ENCODE peak calls at places on chromosomes 11 and 22, in seven cellular contexts. W, M, U, V, C, H and Y are unnamed samples. For H3K36me3, the result is how much of the 10 kb centered on the place peaks cover.

GRCh38 chr22:49023161-49023878 is 804.4 kb downstream of the BRD1 start:
- DNase-seq in W (no peak), M (no peak), U (no peak), V (peak), C (peak), H (no peak), Y (no peak)

GRCh38 chr11:44835979-44836378 is 109.2 kb downstream of the TSPAN18 start:
- DNase-seq in W (no peak), M (no peak), U (no peak), V (no peak), C (no peak), H (no peak), Y (no peak)

GRCh38 chr22:29190915-29191314 is 14.8 kb upstream of the EMID1 start:
- DNase-seq in W (no peak), M (peak), U (no peak), V (no peak), C (no peak), H (no peak), Y (no peak)

GRCh38 chr11:78097666-78098385 is 18.2 kb upstream of the NDUFC2 start:
- DNase-seq in W (no peak), M (no peak), U (no peak), V (no peak), C (no peak), H (no peak), Y (no peak)

GRCh38 chr11:9796276-9796675 is 132.4 kb downstream of the SWAP70 start:
- DNase-seq in W (no peak), M (no peak), U (no peak), V (no peak), C (no peak), H (no peak), Y (no peak)

GRCh38 chr11:131037873-131038272 is 121.6 kb upstream of the SNX19 start:
- DNase-seq in W (no peak), M (no peak), U (no peak), V (no peak), C (no peak), H (no peak), Y (no peak)

GRCh38 chr11:119298726-119299125 is 18.2 kb downstream of the MCAM start:
- DNase-seq in W (no peak), M (no peak), U (peak), V (no peak), C (peak), H (no peak), Y (no peak)

GRCh38 chr22:38282397-38282796 is 9.6 kb upstream of the TMEM184B start:
- DNase-seq in W (no peak), M (peak), U (peak), V (no peak), C (no peak), H (no peak), Y (peak)

GRCh38 chr11:86905252-86905651 is 49.9 kb downstream of the FZD4 start:
- DNase-seq in W (no peak), M (no peak), U (no peak), V (no peak), C (no peak), H (no peak), Y (no peak)

GRCh38 chr22:35477911-35478582 is 62.6 kb upstream of the RASD2 start:
- DNase-seq in W (no peak), M (peak), U (peak), V (peak), C (peak), H (peak), Y (peak)

GRCh38 chr11:132220464-132220863 is 850.0 kb downstream of the NTM start:
- DNase-seq in W (no peak), M (no peak), U (peak), V (no peak), C (no peak), H (no peak), Y (peak)

GRCh38 chr11:108871152-108871551 is 206.3 kb downstream of the DDX10 start:
- DNase-seq in W (no peak), M (peak), U (peak), V (peak), C (no peak), H (peak), Y (peak)

GRCh38 chr11:123194308-123195181 is 503 bp downstream of the CLMP start:
- DNase-seq in W (no peak), M (peak), U (no peak), V (no peak), C (peak), H (peak), Y (no peak)

GRCh38 chr11:119615003-119615878 is 113.8 kb downstream of the NECTIN1 start:
- DNase-seq in W (no peak), M (peak), U (peak), V (no peak), C (no peak), H (no peak), Y (peak)

GRCh38 chr22:38942702-38943101 is 14.7 kb upstream of the APOBEC3A start:
- DNase-seq in W (no peak), M (no peak), U (no peak), V (peak), C (no peak), H (no peak), Y (no peak)

GRCh38 chr22:37607010-37607911 is 1.4 kb upstream of the GGA1 start:
- DNase-seq in W (peak), M (peak), U (peak), V (peak), C (peak), H (peak), Y (peak)

GRCh38 chr11:20112291-20113146 is 47.8 kb downstream of the DBX1 start:
- DNase-seq in W (no peak), M (peak), U (peak), V (peak), C (peak), H (peak), Y (peak)

GRCh38 chr11:46072172-46072964 is 48.9 kb downstream of the PHF21A start:
- DNase-seq in W (no peak), M (no peak), U (no peak), V (no peak), C (no peak), H (no peak), Y (no peak)

GRCh38 chr11:126797801-126798200 is 202.8 kb downstream of the KIRREL3 start:
- DNase-seq in W (no peak), M (no peak), U (no peak), V (no peak), C (no peak), H (no peak), Y (no peak)

GRCh38 chr11:65981101-65981740 is 19.7 kb downstream of the SART1 start:
- DNase-seq in W (no peak), M (no peak), U (no peak), V (no peak), C (no peak), H (peak), Y (no peak)

GRCh38 chr11:16792426-16792825 is 54.0 kb downstream of the C11orf58 start:
- DNase-seq in W (no peak), M (no peak), U (peak), V (no peak), C (no peak), H (no peak), Y (no peak)

GRCh38 chr22:39520874-39521857 is 804 bp downstream of the ATF4 start:
- DNase-seq in W (peak), M (no peak), U (peak), V (peak), C (peak), H (peak), Y (peak)

GRCh38 chr11:126132319-126132718 is 69.7 kb upstream of the CDON start:
- DNase-seq in W (no peak), M (peak), U (peak), V (no peak), C (peak), H (no peak), Y (no peak)

GRCh38 chr11:43825217-43825816 is 55.3 kb upstream of the ALKBH3 start:
- DNase-seq in W (no peak), M (peak), U (no peak), V (no peak), C (no peak), H (peak), Y (peak)

GRCh38 chr11:86761978-86762377 is 38.4 kb upstream of the PRSS23 start:
- DNase-seq in W (no peak), M (peak), U (peak), V (no peak), C (no peak), H (no peak), Y (peak)

GRCh38 chr11:65316979-65317786 is 2.5 kb downstream of the CDC42EP2 start:
- DNase-seq in W (no peak), M (peak), U (peak), V (peak), C (peak), H (no peak), Y (no peak)

GRCh38 chr22:38799265-38800002 is 5.5 kb upstream of the DNAL4 start:
- DNase-seq in W (no peak), M (peak), U (peak), V (no peak), C (no peak), H (no peak), Y (no peak)

GRCh38 chr11:118618115-118618990 is 10.9 kb downstream of the PHLDB1 start:
- DNase-seq in W (no peak), M (peak), U (peak), V (peak), C (peak), H (no peak), Y (peak)

GRCh38 chr11:56706486-56706885 is 7.6 kb downstream of the OR9G1 start:
- DNase-seq in W (no peak), M (peak), U (no peak), V (no peak), C (no peak), H (no peak), Y (no peak)

DNA sequence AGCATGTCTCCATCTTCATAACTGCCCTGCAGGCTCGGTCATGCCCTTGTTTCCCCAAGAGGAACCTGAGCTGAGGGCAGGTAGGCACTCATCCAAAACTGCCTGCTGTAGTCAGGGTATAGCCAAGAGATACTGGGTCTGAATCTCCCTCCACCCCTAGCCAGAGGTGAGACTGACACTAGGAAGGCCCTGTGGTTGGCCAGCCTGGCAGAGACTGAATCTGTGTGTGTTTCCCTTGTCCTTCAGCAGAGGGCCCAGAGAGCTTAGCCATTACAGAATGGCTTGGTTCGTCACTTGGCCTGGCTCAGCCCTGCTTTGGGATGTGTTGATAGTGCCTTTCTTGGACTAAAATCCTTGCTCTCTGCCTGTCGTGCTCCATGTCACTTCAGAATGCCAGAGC is 79.3 kb upstream of the SUSD2 start:
- DNase-seq in W (no peak), M (no peak), U (no peak), V (peak), C (no peak), H (no peak), Y (no peak)
- H3K36me3 ChIP-seq in W (under half), M (under half), U (under half), V (under half), C (half or more), H (half or more), Y (under half)

GRCh38 chr22:26086359-26086758 is 82.9 kb upstream of the SEZ6L start:
- DNase-seq in W (no peak), M (no peak), U (no peak), V (no peak), C (no peak), H (peak), Y (no peak)
- TF ChIP-seq CTCF in W (no peak), M (no peak), U (no peak), V (no peak), C (peak), H (no peak), Y (no peak)

GRCh38 chr11:102457865-102458264 is 5.3 kb upstream of the TMEM123 start:
- DNase-seq in W (no peak), M (no peak), U (no peak), V (no peak), C (no peak), H (no peak), Y (no peak)
- H3K4me3 ChIP-seq in W (no peak), M (no peak), U (no peak), V (no peak), C (no peak), H (no peak), Y (no peak)

GRCh38 chr11:117037279-117037951 is 60.8 kb downstream of the SIK3 start:
- DNase-seq in W (no peak), M (peak), U (peak), V (no peak), C (no peak), H (no peak), Y (no peak)
- H3K36me3 ChIP-seq in W (under half), M (under half), U (under half), V (under half), C (under half), H (under half), Y (under half)

DNA sequence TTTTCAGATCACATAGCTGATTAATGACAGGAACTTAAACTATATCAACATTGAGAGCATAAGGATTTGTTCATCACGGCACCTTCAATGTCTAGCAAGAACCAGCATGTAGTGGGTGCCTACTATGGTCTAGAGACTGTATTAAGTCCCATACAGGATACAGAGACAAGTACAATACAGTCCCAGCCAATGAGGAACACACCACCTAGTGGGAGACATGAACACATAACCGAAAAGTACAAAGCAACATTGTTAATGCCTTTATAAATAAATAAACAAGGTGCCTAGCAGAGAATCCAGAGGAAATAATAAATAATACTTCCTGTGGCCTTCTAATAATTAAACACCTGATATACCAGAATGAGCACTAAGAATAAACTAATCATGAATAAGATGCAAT is 87.7 kb upstream of the OPCML start:
- DNase-seq in W (no peak), M (peak), U (no peak), V (no peak), C (no peak), H (peak), Y (no peak)
- TF ChIP-seq CTCF in W (no peak), M (peak), U (no peak), V (no peak), C (no peak), H (no peak), Y (no peak)

GRCh38 chr11:64060263-64060860 is 24.6 kb downstream of the FLRT1 start:
- DNase-seq in W (no peak), M (no peak), U (no peak), V (no peak), C (no peak), H (no peak), Y (no peak)
- H3K4me3 ChIP-seq in W (peak), M (no peak), U (no peak), V (peak), C (peak), H (peak), Y (peak)

GRCh38 chr22:20775342-20775895 is 1.5 kb downstream of the SERPIND1 start:
- DNase-seq in W (no peak), M (no peak), U (no peak), V (no peak), C (no peak), H (no peak), Y (no peak)

GRCh38 chr22:20773793-20774212 is at the start of gene SERPIND1:
- DNase-seq in W (no peak), M (no peak), U (no peak), V (no peak), C (no peak), H (no peak), Y (no peak)

GRCh38 chr22:20774882-20775281 is 969 bp downstream of the SERPIND1 start:
- DNase-seq in W (no peak), M (no peak), U (no peak), V (no peak), C (no peak), H (no peak), Y (no peak)

GRCh38 chr22:20776624-20777405 is 2.9 kb downstream of the SERPIND1 start:
- DNase-seq in W (no peak), M (no peak), U (no peak), V (no peak), C (no peak), H (no peak), Y (no peak)

GRCh38 chr22:20771918-20772625 is 1.8 kb upstream of the SERPIND1 start:
- DNase-seq in W (no peak), M (no peak), U (no peak), V (no peak), C (no peak), H (no peak), Y (no peak)
- H3K36me3 ChIP-seq in W (under half), M (under half), U (under half), V (under half), C (under half), H (under half), Y (under half)

DNA sequence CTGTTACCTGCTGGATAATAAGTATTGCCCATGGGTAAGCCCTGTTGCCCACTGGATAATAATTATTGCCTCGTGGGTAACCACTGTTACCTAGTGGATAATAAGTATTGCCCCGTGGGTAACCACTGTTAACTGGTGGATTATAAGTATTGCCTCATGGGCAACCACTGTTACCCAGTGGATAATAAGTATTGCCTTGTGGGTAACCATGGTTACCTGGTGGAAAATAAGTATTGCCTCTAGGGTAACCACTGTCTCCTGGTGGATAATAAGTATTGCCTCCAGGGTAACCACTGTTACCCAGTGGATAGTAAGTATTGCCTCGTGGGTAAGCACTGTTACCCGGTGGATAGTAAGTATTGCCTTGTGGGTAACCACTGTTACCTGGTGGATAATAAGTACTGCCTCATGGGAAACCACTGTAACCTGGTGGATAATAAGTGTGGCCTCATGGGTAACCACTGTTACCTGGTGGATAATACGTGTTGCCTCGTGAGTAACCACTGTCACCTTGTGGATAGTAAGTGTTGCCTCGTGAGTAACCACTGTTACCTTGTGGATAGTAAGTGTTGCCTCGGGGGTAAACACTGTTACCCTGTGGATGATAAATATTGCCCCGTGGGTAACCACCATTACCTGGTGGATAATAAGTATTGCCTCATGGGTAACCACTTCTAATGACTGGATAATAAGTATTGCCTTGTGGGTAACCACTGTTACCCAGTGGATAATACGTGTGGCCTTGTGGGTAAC is 29.0 kb upstream of the NXPE4 start:
- DNase-seq in W (no peak), M (no peak), U (no peak), V (no peak), C (no peak), H (no peak), Y (no peak)
- TF ChIP-seq CTCF in W (no peak), M (no peak), U (no peak), V (no peak), C (no peak), H (no peak), Y (no peak)